ENCODE peak calls at places on chromosomes 1 and 21, in six cellular contexts. C is neural progenitor cell, V is coronary artery, T is tibial artery, W is psoas muscle, E is ovary. B is an unnamed sample.

GRCh38 chr1:108511764-108512163 is 48.1 kb upstream of the EEIG2 start:
- DNase-seq in C (no peak), V (no peak), T (no peak), W (no peak), E (no peak), B (no peak)

GRCh38 chr1:2412773-2413494 is 570 bp upstream of the PEX10 start:
- DNase-seq in C (peak), V (no peak), T (no peak), W (no peak), E (no peak), B (no peak)

GRCh38 chr1:177969109-177969508 is 749 bp downstream of the SEC16B start:
- DNase-seq in C (no peak), V (no peak), T (no peak), W (no peak), E (no peak), B (no peak)

GRCh38 chr21:43777953-43778352 is 1.8 kb upstream of the CSTB start:
- DNase-seq in C (no peak), V (no peak), T (no peak), W (no peak), E (no peak), B (no peak)

GRCh38 chr1:167171286-167171929 is 49.3 kb upstream of the POU2F1 start:
- DNase-seq in C (no peak), V (no peak), T (no peak), W (no peak), E (no peak), B (no peak)

GRCh38 chr1:153277852-153278251 is 18.4 kb downstream of the LORICRIN start:
- DNase-seq in C (no peak), V (no peak), T (no peak), W (no peak), E (no peak), B (no peak)

GRCh38 chr21:26140185-26140584 is 30.4 kb downstream of the APP start:
- DNase-seq in C (no peak), V (no peak), T (peak), W (peak), E (no peak), B (no peak)

GRCh38 chr1:49841767-49842166 is 182.0 kb downstream of the AGBL4 start:
- DNase-seq in C (no peak), V (no peak), T (no peak), W (no peak), E (no peak), B (no peak)

GRCh38 chr1:116154536-116154935 is 43.3 kb downstream of the MAB21L3 start:
- DNase-seq in C (no peak), V (no peak), T (no peak), W (peak), E (no peak), B (no peak)

GRCh38 chr1:192751260-192751659 is 57.6 kb upstream of the RGS2 start:
- DNase-seq in C (no peak), V (no peak), T (no peak), W (no peak), E (no peak), B (no peak)

GRCh38 chr1:192749349-192749748 is 59.5 kb upstream of the RGS2 start:
- DNase-seq in C (no peak), V (no peak), T (no peak), W (no peak), E (no peak), B (no peak)

GRCh38 chr1:192747942-192748341 is 60.9 kb upstream of the RGS2 start:
- DNase-seq in C (no peak), V (no peak), T (no peak), W (no peak), E (no peak), B (no peak)

GRCh38 chr1:192747305-192747704 is 61.5 kb upstream of the RGS2 start:
- DNase-seq in C (no peak), V (no peak), T (no peak), W (no peak), E (no peak), B (no peak)
- H3K27ac ChIP-seq in C (no peak), V (no peak), T (no peak), W (no peak), E (no peak), B (no peak)

GRCh38 chr1:32759521-32759980 is 57.0 kb upstream of the SYNC start:
- DNase-seq in C (no peak), V (no peak), T (no peak), W (no peak), E (peak), B (no peak)
- H3K27ac ChIP-seq in C (no peak), V (no peak), T (no peak), W (no peak), E (peak), B (no peak)

GRCh38 chr1:59074574-59074973 is 222.3 kb upstream of the FGGY start:
- DNase-seq in C (no peak), V (no peak), T (no peak), W (no peak), E (no peak), B (no peak)

GRCh38 chr1:59078866-59079265 is 218.0 kb upstream of the FGGY start:
- DNase-seq in C (no peak), V (no peak), T (no peak), W (no peak), E (no peak), B (no peak)

GRCh38 chr1:59077739-59078503 is 219.0 kb upstream of the FGGY start:
- DNase-seq in C (peak), V (no peak), T (no peak), W (no peak), E (no peak), B (no peak)

GRCh38 chr1:59075021-59075420 is 221.9 kb upstream of the FGGY start:
- DNase-seq in C (peak), V (no peak), T (no peak), W (no peak), E (no peak), B (no peak)

GRCh38 chr1:59076612-59077011 is 220.3 kb upstream of the FGGY start:
- DNase-seq in C (no peak), V (no peak), T (no peak), W (no peak), E (no peak), B (no peak)
- H3K27ac ChIP-seq in C (no peak), V (no peak), T (no peak), W (no peak), E (no peak), B (no peak)

DNA sequence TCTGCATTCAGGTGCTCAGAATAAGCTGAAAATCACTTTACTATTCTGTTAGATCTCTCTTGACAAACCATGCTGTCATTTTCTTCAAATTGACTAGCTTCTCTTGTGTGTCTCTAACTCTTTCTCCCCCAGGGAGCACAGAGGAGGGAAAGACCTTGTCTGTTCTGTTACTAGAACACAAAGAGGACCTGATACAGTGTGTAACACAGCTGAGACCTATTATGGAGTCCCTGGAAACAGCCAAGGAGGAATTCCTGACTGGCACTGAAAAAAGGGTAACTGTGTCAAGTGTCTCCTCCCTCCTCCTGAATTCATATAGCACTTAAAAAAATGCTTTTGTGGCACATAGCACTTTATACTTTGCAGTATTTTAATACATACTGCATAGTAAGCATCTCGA is 50.5 kb downstream of the ZBTB40 start:
- DNase-seq in C (no peak), V (no peak), T (no peak), W (no peak), E (no peak), B (no peak)
- H3K27ac ChIP-seq in C (no peak), V (peak), T (no peak), W (no peak), E (no peak), B (no peak)

GRCh38 chr1:1044455-1044854 is 24.5 kb downstream of the AGRN start:
- DNase-seq in C (no peak), V (no peak), T (no peak), W (no peak), E (no peak), B (no peak)
- H3K27ac ChIP-seq in C (no peak), V (no peak), T (no peak), W (no peak), E (no peak), B (no peak)

GRCh38 chr1:114702699-114703098 is 7.4 kb upstream of the AMPD1 start:
- DNase-seq in C (no peak), V (no peak), T (no peak), W (no peak), E (no peak), B (peak)
- H3K27ac ChIP-seq in C (no peak), V (no peak), T (no peak), W (peak), E (no peak), B (no peak)

GRCh38 chr1:162678439-162678838 is 46.2 kb downstream of the DDR2 start:
- DNase-seq in C (no peak), V (no peak), T (no peak), W (no peak), E (peak), B (no peak)

GRCh38 chr1:162676087-162676486 is 43.8 kb downstream of the DDR2 start:
- DNase-seq in C (no peak), V (no peak), T (peak), W (no peak), E (peak), B (no peak)

GRCh38 chr1:162677607-162678371 is 45.5 kb downstream of the DDR2 start:
- DNase-seq in C (no peak), V (no peak), T (no peak), W (no peak), E (no peak), B (no peak)

GRCh38 chr1:162679298-162679697 is 47.0 kb downstream of the DDR2 start:
- DNase-seq in C (no peak), V (no peak), T (no peak), W (no peak), E (no peak), B (no peak)

GRCh38 chr1:162676767-162677166 is 44.5 kb downstream of the DDR2 start:
- DNase-seq in C (no peak), V (no peak), T (no peak), W (no peak), E (peak), B (no peak)
- H3K27ac ChIP-seq in C (no peak), V (peak), T (peak), W (no peak), E (no peak), B (no peak)

DNA sequence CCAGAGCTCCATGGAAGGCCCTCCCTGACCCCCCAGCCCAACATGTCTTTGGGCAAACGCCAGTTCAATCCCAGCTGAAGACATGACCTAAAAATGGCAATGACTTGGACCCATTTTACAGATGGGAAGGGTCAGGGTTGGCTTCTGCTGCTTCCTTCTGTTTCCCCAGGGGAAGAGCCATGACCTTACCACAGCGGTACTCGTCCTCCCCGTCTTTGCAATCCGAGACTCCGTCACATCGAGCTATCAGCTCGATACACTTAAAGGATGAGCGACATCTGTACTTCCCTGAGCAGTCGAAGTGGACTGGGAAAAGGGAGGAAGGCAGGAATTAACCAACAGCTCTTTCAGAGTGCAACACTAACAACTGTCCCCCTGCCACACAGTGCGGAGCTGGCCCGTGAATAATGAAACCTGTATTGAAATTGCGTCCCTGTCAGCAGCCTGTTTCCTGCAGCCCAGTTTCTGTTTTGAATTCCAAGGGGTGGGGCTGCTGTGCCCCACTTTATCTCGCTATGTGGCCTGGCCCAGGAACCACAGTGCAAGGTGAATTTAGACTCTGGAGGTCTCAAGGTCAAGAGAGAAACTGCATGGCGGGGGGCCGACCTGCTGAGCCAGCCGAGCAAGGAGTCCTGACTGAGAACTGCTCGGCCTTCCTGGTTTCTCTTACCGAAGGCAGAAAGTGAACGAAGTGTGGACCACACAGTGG is 7.0 kb downstream of the TMPRSS3 start:
- DNase-seq in C (no peak), V (no peak), T (no peak), W (peak), E (no peak), B (no peak)
- H3K27ac ChIP-seq in C (no peak), V (no peak), T (no peak), W (no peak), E (no peak), B (no peak)